ENCODE peak calls at places on chromosomes 4 and X, in seven cellular contexts. B, V, I, R, O, H and S are unnamed samples.
A peak's percentile ranks its signal among the peaks of the same experiment; 100 is the strongest.

GRCh38 chr4:158121203-158121586 is 51.6 kb downstream of the GASK1B start:
- DNase-seq in B (peak; percentile 99), V (peak; percentile 94), I (peak; percentile 99), O (no peak), H (peak; percentile 79), R (no peak), S (peak; percentile 99)

GRCh38 chr4:48225368-48226141 is 44.1 kb downstream of the TEC start:
- DNase-seq in R (no peak), H (no peak), O (no peak), V (no peak), I (no peak), B (no peak), S (no peak)

GRCh38 chrX:20433376-20433775 is 166.7 kb upstream of the RPS6KA3 start:
- DNase-seq in I (peak; percentile 24), R (no peak), V (no peak), H (no peak), O (no peak), B (peak; percentile 31), S (no peak)

GRCh38 chr4:5963611-5964010 is 54.6 kb downstream of the C4orf50 start:
- DNase-seq in B (no peak), I (no peak), O (no peak), H (no peak), R (no peak), V (no peak), S (no peak)

GRCh38 chr4:86247328-86247727 is 112.5 kb downstream of the MAPK10 start:
- DNase-seq in I (no peak), V (no peak), R (no peak), O (no peak), H (no peak), B (no peak), S (no peak)

GRCh38 chr4:182015893-182016292 is 227.3 kb upstream of the TENM3 start:
- DNase-seq in V (peak; percentile 43), B (peak; percentile 86), O (no peak), H (no peak), I (peak; percentile 40), R (no peak), S (no peak)

GRCh38 chr4:74632634-74633033 is 161.7 kb downstream of the BTC start:
- DNase-seq in O (no peak), I (peak; percentile 88), V (peak; percentile 97), B (peak; percentile 98), R (no peak), H (no peak), S (peak; percentile 99)

GRCh38 chr4:74638689-74639088 is 155.6 kb downstream of the BTC start:
- DNase-seq in H (no peak), V (no peak), O (no peak), I (no peak), B (no peak), R (no peak), S (peak; percentile 43)

GRCh38 chr4:60463846-60464502 is 736.2 kb upstream of the ADGRL3 start:
- DNase-seq in B (no peak), R (no peak), H (no peak), O (no peak), V (no peak), I (no peak), S (no peak)

GRCh38 chr4:16125571-16126445 is 42.0 kb upstream of the PROM1 start:
- DNase-seq in H (no peak), R (no peak), O (no peak), B (no peak), V (no peak), I (no peak), S (no peak)

GRCh38 chr4:76758290-76758882 is 139.6 kb downstream of the SOWAHB start:
- DNase-seq in H (no peak), B (peak; percentile 58), R (no peak), V (peak; percentile 81), O (peak; percentile 50), I (peak; percentile 81), S (peak; percentile 91)

GRCh38 chr4:86895692-86896488 is 3.7 kb upstream of the C4orf36 start:
- DNase-seq in R (no peak), B (peak; percentile 53), H (no peak), I (peak; percentile 77), V (peak; percentile 78), O (no peak), S (peak; percentile 84)

GRCh38 chrX:5971300-5971699 is 257.4 kb downstream of the NLGN4X start:
- DNase-seq in B (peak; percentile 57), V (peak; percentile 16), O (no peak), H (no peak), I (no peak), R (no peak), S (no peak)

GRCh38 chr4:86380176-86380724 is 20.4 kb upstream of the MAPK10 start:
- DNase-seq in O (no peak), H (no peak), V (no peak), I (no peak), B (no peak), R (no peak), S (no peak)

GRCh38 chr4:145178740-145179139 is 1.6 kb downstream of the OTUD4 start:
- DNase-seq in H (no peak), O (no peak), I (no peak), R (no peak), B (peak; percentile 3), V (no peak), S (no peak)

GRCh38 chr4:37765741-37766140 is 60.7 kb upstream of the PGM2 start:
- DNase-seq in V (no peak), R (no peak), I (no peak), O (no peak), H (no peak), B (no peak), S (no peak)

GRCh38 chr4:78592104-78592783 is 40.7 kb downstream of the ANXA3 start:
- DNase-seq in R (no peak), H (no peak), V (no peak), I (no peak), B (no peak), O (no peak), S (no peak)

GRCh38 chr4:10204401-10205058 is 87.9 kb upstream of the WDR1 start:
- DNase-seq in V (no peak), R (no peak), B (no peak), I (no peak), O (no peak), H (no peak), S (peak; percentile 33)

GRCh38 chr4:69096111-69096656 is at the start of gene UGT2B7:
- DNase-seq in V (no peak), R (no peak), O (no peak), H (no peak), B (peak; percentile 29), I (no peak), S (no peak)

GRCh38 chr4:139808381-139809206 is 143.0 kb downstream of the MGST2 start:
- DNase-seq in R (no peak), B (peak; percentile 27), I (peak; percentile 17), O (no peak), V (no peak), H (no peak), S (peak; percentile 20)

GRCh38 chr4:80202190-80202711 is 4.9 kb downstream of the PRDM8 start:
- DNase-seq in B (peak; percentile 58), H (peak; percentile 95), R (peak; percentile 91), O (peak; percentile 79), V (peak; percentile 82), I (peak; percentile 80), S (peak; percentile 73)

GRCh38 chr4:80199004-80199579 is 1.8 kb downstream of the PRDM8 start:
- DNase-seq in B (no peak), H (no peak), O (no peak), I (no peak), R (no peak), V (no peak), S (no peak)

GRCh38 chr4:80197601-80198444 is 520 bp downstream of the PRDM8 start:
- DNase-seq in V (no peak), I (no peak), B (no peak), R (no peak), O (no peak), H (no peak), S (peak; percentile 10)

GRCh38 chr4:80201326-80202151 is 4.2 kb downstream of the PRDM8 start:
- DNase-seq in V (peak; percentile 56), O (no peak), B (peak; percentile 76), H (no peak), R (no peak), I (peak; percentile 89), S (peak; percentile 54)

DNA sequence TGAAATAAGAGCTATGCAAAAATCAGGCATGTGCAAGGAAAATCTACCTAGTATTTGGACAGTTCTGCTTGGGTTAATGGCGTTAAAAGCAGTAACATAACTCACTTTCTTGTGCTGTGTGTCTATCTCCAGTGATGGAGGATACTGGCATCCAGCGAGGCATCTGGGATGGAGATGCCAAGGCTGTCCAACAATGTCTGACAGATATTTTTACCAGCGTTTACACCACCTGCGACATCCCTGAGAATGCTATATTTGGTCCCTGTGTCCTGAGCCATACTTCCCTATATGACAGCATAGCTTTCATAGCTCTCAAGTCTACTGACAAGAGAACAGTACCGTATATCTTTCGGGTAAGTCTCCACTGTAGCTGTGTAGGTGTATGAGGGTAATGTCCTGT is 2.6 kb downstream of the PRDM8 start:
- DNase-seq in O (no peak), V (no peak), B (no peak), R (no peak), H (no peak), I (no peak), S (no peak)
- H3K4me3 ChIP-seq in O (no peak overlapping the region), V (no peak overlapping the region), B (no peak overlapping the region), R (no peak overlapping the region), H (no peak overlapping the region), I (no peak overlapping the region), S (no peak overlapping the region)

GRCh38 chr4:167622481-167623240 is 388.4 kb upstream of the SPOCK3 start:
- DNase-seq in R (peak; percentile 53), H (no peak), B (peak; percentile 5), I (peak; percentile 19), O (peak; percentile 56), V (peak; percentile 62), S (peak; percentile 73)
- TF ChIP-seq CTCF in R (peak; percentile 47), H (no peak), B (peak; percentile 78), I (peak; percentile 57), O (peak; percentile 78), V (peak; percentile 95), S (peak; percentile 98)

GRCh38 chr4:152981842-152982241 is 45.7 kb downstream of the FHDC1 start:
- DNase-seq in I (no peak), H (no peak), O (no peak), R (no peak), V (no peak), B (peak; percentile 68), S (no peak)
- H3K4me3 ChIP-seq in I (no peak overlapping the region), H (no peak overlapping the region), O (no peak overlapping the region), R (no peak overlapping the region), V (no peak overlapping the region), B (no peak overlapping the region), S (no peak overlapping the region)

GRCh38 chrX:56025872-56026571 is 206.1 kb upstream of the KLF8 start:
- DNase-seq in V (no peak), O (no peak), I (no peak), R (no peak), B (no peak), H (no peak), S (no peak)
- TF ChIP-seq CTCF in V (no peak), O (no peak), I (no peak), R (no peak), B (no peak), H (no peak), S (no peak)

DNA sequence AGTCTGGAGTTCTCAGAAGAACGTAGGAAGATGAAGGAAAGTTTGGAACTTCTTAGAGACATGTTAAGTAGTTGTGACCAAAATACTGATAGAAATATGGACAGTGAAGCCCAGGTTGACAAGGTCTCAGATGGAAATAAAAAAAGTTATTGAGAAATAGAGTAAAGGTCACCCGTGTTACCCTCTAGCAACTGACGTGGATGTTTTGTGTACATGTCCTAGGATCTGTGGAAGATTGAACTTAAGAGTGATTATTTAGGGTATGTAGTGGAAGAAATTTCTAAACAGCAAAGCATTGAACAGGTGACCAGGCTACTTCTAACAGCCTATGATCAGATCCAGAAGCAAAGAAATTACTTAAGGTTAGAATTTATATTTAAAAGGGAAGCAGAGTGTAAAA is 1020.4 kb downstream of the FSTL5 start:
- DNase-seq in V (no peak), B (no peak), R (no peak), O (no peak), I (no peak), H (no peak), S (no peak)
- H3K4me3 ChIP-seq in V (no peak overlapping the region), B (no peak overlapping the region), R (no peak overlapping the region), O (no peak overlapping the region), I (no peak overlapping the region), H (no peak overlapping the region), S (no peak overlapping the region)